ENCODE peak calls at places on chromosomes 13 and 19, in four cellular contexts. K is left lung, Y is breast epithelium, L is A549. D is an unnamed sample.
A peak's percentile ranks its signal among the peaks of the same experiment; 100 is the strongest.

GRCh38 chr13:38947049-38947448 is 43.6 kb downstream of the STOML3 start:
- DNase-seq in K (no peak), Y (no peak), L (no peak), D (no peak)

GRCh38 chr19:3697094-3697493 is 3.2 kb downstream of the PIP5K1C start:
- DNase-seq in L (no peak), K (no peak), Y (no peak), D (no peak)

GRCh38 chr13:50589651-50590054 is 253.8 kb downstream of the DLEU7 start:
- DNase-seq in L (peak; percentile 9), K (no peak), Y (no peak), D (no peak)

GRCh38 chr19:38015216-38015615 is 108.2 kb downstream of the SIPA1L3 start:
- DNase-seq in K (no peak), L (no peak), Y (no peak), D (no peak)

GRCh38 chr13:19601749-19602725 is 31.4 kb upstream of the MPHOSPH8 start:
- DNase-seq in L (peak; percentile 53), Y (no peak), K (peak; percentile 86), D (peak; percentile 78)

GRCh38 chr13:99425485-99426341 is 75.6 kb upstream of the TM9SF2 start:
- DNase-seq in K (peak; percentile 87), L (no peak), Y (no peak), D (no peak)

GRCh38 chr13:30829145-30829544 is 76.9 kb upstream of the MEDAG start:
- DNase-seq in L (peak; percentile 37), Y (no peak), K (no peak), D (no peak)

GRCh38 chr13:59088716-59089115 is 1075.0 kb downstream of the DIAPH3 start:
- DNase-seq in Y (no peak), L (no peak), K (no peak), D (no peak)

GRCh38 chr13:66950666-66951065 is 279.5 kb downstream of the PCDH9 start:
- DNase-seq in L (no peak), K (no peak), Y (no peak), D (no peak)

GRCh38 chr13:27177852-27178251 is 6.2 kb upstream of the USP12 start:
- DNase-seq in Y (no peak), K (no peak), L (no peak), D (no peak)

GRCh38 chr13:34129422-34129821 is 311.5 kb downstream of the RFC3 start:
- DNase-seq in L (no peak), Y (no peak), K (no peak), D (no peak)

GRCh38 chr19:22604571-22605274 is 29.4 kb upstream of the ZNF492 start:
- DNase-seq in Y (no peak), K (no peak), L (no peak), D (no peak)

GRCh38 chr19:53552001-53552721 is 14.2 kb downstream of the ZNF331 start:
- DNase-seq in L (no peak), Y (no peak), K (no peak), D (no peak)

GRCh38 chr13:110524484-110525254 is 36.9 kb downstream of the RAB20 start:
- DNase-seq in K (peak; percentile 89), L (no peak), Y (no peak), D (no peak)

GRCh38 chr19:47093841-47094240 is 19.7 kb downstream of the ZC3H4 start:
- DNase-seq in Y (no peak), L (no peak), K (no peak), D (no peak)

GRCh38 chr13:59641758-59642157 is 522.0 kb downstream of the DIAPH3 start:
- DNase-seq in Y (no peak), L (no peak), K (no peak), D (no peak)

GRCh38 chr19:52171321-52172169 is at the start of gene ZNF836:
- DNase-seq in L (peak; percentile 69), K (peak; percentile 98), Y (peak; percentile 88), D (peak; percentile 87)

GRCh38 chr13:35994131-35994966 is 136.8 kb downstream of the DCLK1 start:
- DNase-seq in Y (no peak), L (no peak), K (no peak), D (no peak)

GRCh38 chr13:51916962-51917361 is 55.2 kb downstream of the CCDC70 start:
- DNase-seq in Y (no peak), K (no peak), L (no peak), D (no peak)

GRCh38 chr13:38202730-38203129 is 146.9 kb upstream of the UFM1 start:
- DNase-seq in Y (no peak), L (no peak), K (no peak), D (no peak)

GRCh38 chr13:96940961-96941360 is 53.3 kb downstream of the OXGR1 start:
- DNase-seq in Y (no peak), K (no peak), L (no peak), D (no peak)

GRCh38 chr19:33702606-33703437 is 81.1 kb downstream of the CHST8 start:
- DNase-seq in Y (no peak), L (no peak), K (peak; percentile 54), D (no peak)

GRCh38 chr13:45932172-45932571 is 80.6 kb upstream of the SIAH3 start:
- DNase-seq in Y (no peak), L (no peak), K (no peak), D (no peak)

GRCh38 chr19:2529473-2529918 is 53.6 kb downstream of the GADD45B start:
- DNase-seq in K (peak; percentile 50), L (peak; percentile 93), Y (no peak), D (no peak)

GRCh38 chr13:20332361-20333096 is 100.4 kb upstream of the GJB6 start:
- DNase-seq in L (no peak), K (no peak), Y (no peak), D (no peak)

GRCh38 chr19:35039881-35040456 is 1.6 kb upstream of the HPN start:
- DNase-seq in K (peak; percentile 83), Y (no peak), L (no peak), D (no peak)

GRCh38 chr19:51240866-51241265 is 10.0 kb upstream of the SIGLECL1 start:
- DNase-seq in L (no peak), Y (no peak), K (no peak), D (no peak)

GRCh38 chr13:73901324-73902068 is 232.7 kb downstream of the KLF12 start:
- DNase-seq in L (no peak), K (no peak), Y (no peak), D (no peak)

GRCh38 chr19:1671716-1672037 is 19.3 kb upstream of the TCF3 start:
- DNase-seq in L (no peak), Y (no peak), K (no peak), D (no peak)

GRCh38 chr19:38009650-38010229 is 102.7 kb downstream of the SIPA1L3 start:
- DNase-seq in Y (no peak), L (no peak), K (no peak), D (no peak)

DNA sequence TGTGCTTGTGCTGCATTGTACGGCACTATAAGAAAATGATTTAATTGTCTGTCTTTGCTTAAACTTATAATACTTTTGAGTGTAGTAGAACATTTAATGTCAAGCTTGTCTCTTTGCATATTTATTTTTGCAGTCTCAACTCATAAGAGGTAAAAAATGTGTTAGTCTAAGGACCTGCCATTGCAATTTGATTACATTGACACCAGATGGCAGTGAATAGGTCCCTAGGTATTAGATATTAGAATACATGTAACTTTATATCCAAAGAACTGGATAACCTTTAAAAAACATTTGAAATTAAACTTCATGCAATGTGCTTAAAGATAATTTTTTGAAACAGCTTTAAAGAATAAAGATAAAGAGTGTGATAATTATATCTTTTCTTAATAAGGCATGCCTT is 1421.3 kb downstream of the OLFM4 start:
- DNase-seq in Y (no peak), L (no peak), K (no peak), D (no peak)
- TF ChIP-seq CTCF in Y (no peak), L (no peak), K (peak; percentile 11), D (peak; percentile 63)

GRCh38 chr13:41678320-41678719 is 221.0 kb downstream of the RGCC start:
- DNase-seq in Y (no peak), K (no peak), L (no peak), D (no peak)
- TF ChIP-seq CTCF in Y (no peak), K (no peak), L (no peak), D (no peak)

DNA sequence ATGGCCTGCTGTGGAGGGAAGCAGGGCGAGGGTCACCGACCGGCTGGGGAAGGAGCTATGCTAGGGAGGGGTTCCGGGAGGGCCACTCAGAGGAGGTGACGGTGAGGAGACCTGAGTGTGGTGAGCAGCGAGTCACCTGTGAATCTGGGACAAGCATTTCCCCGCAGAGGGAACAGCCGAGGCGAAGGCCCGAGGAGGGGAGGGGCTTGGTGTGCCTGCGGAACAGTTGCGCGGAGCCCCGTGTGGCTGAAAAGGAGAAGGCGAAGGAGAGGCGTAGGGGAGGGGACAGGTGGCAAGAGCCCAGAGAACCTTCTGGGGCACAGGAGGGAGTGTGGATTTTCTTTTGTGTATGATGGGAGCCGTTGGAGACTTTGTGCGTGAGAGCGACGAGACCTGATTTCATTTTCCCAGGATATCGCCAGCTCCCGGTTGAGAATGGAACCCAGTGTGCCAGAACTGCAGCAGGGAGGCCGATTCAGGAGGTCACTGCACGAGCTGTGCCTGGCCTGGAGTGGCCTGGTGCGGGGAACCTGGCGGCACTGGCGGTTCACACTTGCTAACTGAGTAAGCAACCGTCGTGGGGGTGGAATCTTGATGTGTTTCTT is 117.7 kb upstream of the ZNF507 start:
- DNase-seq in L (no peak), K (no peak), Y (no peak), D (no peak)
- TF ChIP-seq CTCF in L (no peak), K (no peak), Y (no peak), D (no peak)

GRCh38 chr19:18441804-18442788 is 4.2 kb upstream of the ISYNA1 start:
- DNase-seq in K (no peak), Y (no peak), L (no peak), D (no peak)

GRCh38 chr19:18439025-18439909 is 1.3 kb upstream of the ISYNA1 start:
- DNase-seq in L (no peak), K (no peak), Y (no peak), D (no peak)

GRCh38 chr19:18439910-18440237 is 1.9 kb upstream of the ISYNA1 start:
- DNase-seq in Y (no peak), L (no peak), K (no peak), D (no peak)

GRCh38 chr19:18440936-18441803 is 3.2 kb upstream of the ISYNA1 start:
- DNase-seq in Y (no peak), K (no peak), L (no peak), D (no peak)

DNA sequence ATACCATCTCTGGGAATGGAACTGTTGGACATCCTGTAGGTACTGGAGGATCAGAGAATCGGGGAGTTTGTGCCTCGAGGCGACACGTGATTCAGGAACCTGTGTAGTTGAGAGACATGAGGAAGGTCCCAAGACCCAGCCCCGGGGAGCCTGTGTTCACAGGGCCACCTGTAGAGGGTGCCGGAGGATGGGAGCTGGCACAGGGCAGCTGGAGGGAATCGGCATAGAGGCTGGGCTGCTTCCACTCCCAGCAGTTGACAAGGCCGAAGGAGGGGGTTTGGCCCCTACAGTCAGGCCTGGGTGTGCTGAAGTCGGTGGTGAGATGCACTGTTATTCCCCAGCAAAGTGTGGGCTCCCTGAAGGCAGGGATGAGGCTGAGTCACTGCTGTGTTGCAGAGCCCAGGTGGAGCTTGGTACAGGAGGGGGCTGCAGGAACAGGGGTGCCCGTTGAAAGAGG is 2.5 kb upstream of the ISYNA1 start:
- DNase-seq in L (peak; percentile 72), Y (no peak), K (no peak), D (no peak)
- TF ChIP-seq CTCF in L (peak; percentile 29), Y (no peak), K (no peak), D (peak; percentile 31)

DNA sequence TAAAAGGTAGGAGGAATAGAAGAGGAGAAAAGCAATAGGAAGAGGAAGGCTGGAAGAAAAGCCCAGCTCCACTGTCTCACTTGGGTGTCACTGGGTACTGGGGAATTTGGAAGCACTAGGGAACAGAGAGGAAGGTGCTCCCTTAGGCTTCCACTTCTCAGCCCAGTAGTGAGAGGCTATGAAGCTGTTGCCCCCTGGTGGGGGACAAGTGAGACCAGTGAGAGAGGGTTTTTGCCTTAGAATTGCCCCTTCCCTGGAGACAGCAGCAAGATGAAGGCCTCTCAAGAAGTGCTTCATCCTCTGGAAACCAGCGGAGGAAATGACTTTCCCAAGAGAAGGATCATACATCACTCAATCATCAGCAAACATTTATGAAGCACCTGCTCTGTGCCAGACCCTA is 4.7 kb upstream of the ZNF606 start:
- DNase-seq in Y (no peak), K (no peak), L (peak; percentile 42), D (no peak)
- TF ChIP-seq CTCF in Y (no peak), K (no peak), L (no peak), D (no peak)